ENCODE peak calls at places on chromosomes 11 and 22, in seven cellular contexts. P, D, Z, B, Y, L and U are unnamed samples.

GRCh38 chr11:2927851-2928604 is 1.2 kb downstream of the PHLDA2 start:
- DNase-seq in L (peak), P (no peak), Y (no peak), D (no peak), Z (no peak), B (peak), U (peak)

GRCh38 chr11:130653838-130654601 is 205.6 kb downstream of the ADAMTS15 start:
- DNase-seq in P (no peak), D (no peak), B (peak), Y (peak), L (peak), Z (peak), U (no peak)

GRCh38 chr11:116651098-116651756 is 121.6 kb downstream of the BUD13 start:
- DNase-seq in P (no peak), L (no peak), B (no peak), Z (no peak), Y (no peak), D (no peak), U (no peak)

GRCh38 chr11:124915541-124916369 is 3.3 kb upstream of the HEPN1 start:
- DNase-seq in Z (no peak), P (no peak), B (no peak), Y (no peak), D (no peak), L (no peak), U (no peak)

GRCh38 chr11:128496684-128497056 is 90.7 kb downstream of the ETS1 start:
- DNase-seq in Y (no peak), P (no peak), Z (no peak), B (no peak), L (no peak), D (no peak), U (peak)

GRCh38 chr11:27926056-27926455 is 181.9 kb downstream of the KIF18A start:
- DNase-seq in P (no peak), Z (no peak), Y (no peak), D (no peak), B (no peak), L (no peak), U (no peak)

GRCh38 chr11:2097356-2097997 is 41.7 kb downstream of the IGF2 start:
- DNase-seq in P (no peak), L (peak), Z (peak), Y (no peak), D (no peak), B (peak), U (peak)

GRCh38 chr11:123597859-123598258 is 56.6 kb downstream of the SCN3B start:
- DNase-seq in Z (no peak), P (no peak), Y (no peak), B (no peak), D (no peak), L (no peak), U (no peak)

GRCh38 chr11:20026629-20027545 is 133.4 kb downstream of the DBX1 start:
- DNase-seq in L (peak), Z (no peak), P (no peak), B (peak), Y (no peak), D (no peak), U (no peak)

GRCh38 chr11:27501102-27501501 is 5.5 kb downstream of the LIN7C start:
- DNase-seq in Z (no peak), P (no peak), B (no peak), L (no peak), D (no peak), Y (no peak), U (no peak)

GRCh38 chr11:17008099-17008498 is 6.1 kb downstream of the PLEKHA7 start:
- DNase-seq in B (no peak), P (no peak), D (no peak), L (peak), Z (no peak), Y (no peak), U (no peak)

GRCh38 chr11:1774886-1775285 is 11.2 kb upstream of the CTSD start:
- DNase-seq in Y (no peak), D (no peak), L (no peak), P (no peak), Z (no peak), B (peak), U (no peak)

GRCh38 chr22:46866591-46866990 is 104.1 kb downstream of the TBC1D22A start:
- DNase-seq in P (no peak), Z (no peak), L (no peak), Y (no peak), B (no peak), D (no peak), U (no peak)

GRCh38 chr11:75508051-75508561 is 17.6 kb downstream of the GDPD5 start:
- DNase-seq in P (no peak), L (no peak), Z (no peak), B (no peak), D (no peak), Y (no peak), U (peak)

GRCh38 chr11:12963789-12964536 is 45.2 kb upstream of the RASSF10 start:
- DNase-seq in Z (peak), Y (peak), P (peak), B (no peak), D (no peak), L (peak), U (peak)

GRCh38 chr22:20434264-20434751 is 3.3 kb downstream of the SCARF2 start:
- DNase-seq in B (no peak), Y (no peak), P (no peak), L (no peak), Z (no peak), D (no peak), U (no peak)

GRCh38 chr22:47010211-47010610 is 247.8 kb downstream of the TBC1D22A start:
- DNase-seq in Z (no peak), P (no peak), D (no peak), L (peak), B (no peak), Y (no peak), U (no peak)

GRCh38 chr11:35852056-35852455 is 91.8 kb upstream of the LDLRAD3 start:
- DNase-seq in P (no peak), Y (no peak), L (no peak), D (no peak), Z (no peak), B (no peak), U (peak)

GRCh38 chr11:87832216-87832615 is 343.0 kb downstream of the RAB38 start:
- DNase-seq in L (no peak), D (no peak), Z (peak), B (no peak), Y (no peak), P (no peak), U (no peak)

GRCh38 chr11:103594283-103594682 is 442.2 kb upstream of the DDI1 start:
- DNase-seq in D (no peak), P (no peak), B (no peak), L (no peak), Z (no peak), Y (no peak), U (no peak)

GRCh38 chr11:134939905-134940304 is 527.9 kb upstream of the B3GAT1 start:
- DNase-seq in Y (no peak), Z (no peak), P (no peak), D (no peak), L (no peak), B (no peak), U (peak)

GRCh38 chr11:86923993-86924766 is 31.0 kb downstream of the FZD4 start:
- DNase-seq in Z (peak), L (no peak), D (no peak), Y (no peak), B (no peak), P (no peak), U (no peak)

GRCh38 chr22:39622881-39623367 is 52.4 kb downstream of the CACNA1I start:
- DNase-seq in L (peak), Z (peak), B (no peak), P (peak), Y (peak), D (peak), U (peak)

GRCh38 chr11:30811226-30811625 is 225.1 kb upstream of the MPPED2 start:
- DNase-seq in L (no peak), D (no peak), B (no peak), P (no peak), Z (no peak), Y (no peak), U (no peak)

GRCh38 chr11:65558002-65558784 is at the start of gene LTBP3:
- DNase-seq in L (peak), Z (peak), B (peak), Y (peak), D (no peak), P (no peak), U (peak)